ENCODE peak calls at places on chromosome 22, in six cellular contexts. One of them, this sample, is unnamed.

GRCh38 chr22:36481393-36482168 is at the start of gene TXN2:
- DNase-seq in amniotic epithelial cell: peak
- DNase-seq in left colon: peak
- DNase-seq in iPS-NIHi11: peak
- DNase-seq in endothelial cell of umbilical vein: peak
- DNase-seq in activated T-helper 1 cell treated with anti-CD3 and anti-CD28 coated beads, Interleukin-2, amount 50 U/mL, for 16 hours: peak
- DNase-seq in this sample: peak

GRCh38 chr22:29308791-29309262 is 2.4 kb downstream of the GAS2L1 start:
- DNase-seq in iPS-NIHi11: no peak
- DNase-seq in endothelial cell of umbilical vein: peak
- DNase-seq in left colon: no peak
- DNase-seq in amniotic epithelial cell: peak
- DNase-seq in activated T-helper 1 cell treated with anti-CD3 and anti-CD28 coated beads, Interleukin-2, amount 50 U/mL, for 16 hours: no peak
- DNase-seq in this sample: no peak

GRCh38 chr22:46092646-46093410 is 57.5 kb upstream of the PPARA start:
- DNase-seq in amniotic epithelial cell: no peak
- DNase-seq in endothelial cell of umbilical vein: no peak
- DNase-seq in iPS-NIHi11: no peak
- DNase-seq in left colon: no peak
- DNase-seq in activated T-helper 1 cell treated with anti-CD3 and anti-CD28 coated beads, Interleukin-2, amount 50 U/mL, for 16 hours: no peak
- DNase-seq in this sample: no peak

GRCh38 chr22:30474683-30475424 is 3.0 kb upstream of the SEC14L3 start:
- DNase-seq in activated T-helper 1 cell treated with anti-CD3 and anti-CD28 coated beads, Interleukin-2, amount 50 U/mL, for 16 hours: no peak
- DNase-seq in left colon: no peak
- DNase-seq in endothelial cell of umbilical vein: no peak
- DNase-seq in iPS-NIHi11: peak
- DNase-seq in amniotic epithelial cell: peak
- DNase-seq in this sample: peak

GRCh38 chr22:29816539-29816938 is 21.5 kb downstream of the ASCC2 start:
- DNase-seq in activated T-helper 1 cell treated with anti-CD3 and anti-CD28 coated beads, Interleukin-2, amount 50 U/mL, for 16 hours: no peak
- DNase-seq in amniotic epithelial cell: no peak
- DNase-seq in endothelial cell of umbilical vein: no peak
- DNase-seq in left colon: no peak
- DNase-seq in iPS-NIHi11: no peak
- DNase-seq in this sample: no peak

GRCh38 chr22:30223303-30223702 is 23.3 kb downstream of the LIF start:
- DNase-seq in left colon: no peak
- DNase-seq in iPS-NIHi11: no peak
- DNase-seq in amniotic epithelial cell: no peak
- DNase-seq in endothelial cell of umbilical vein: no peak
- DNase-seq in activated T-helper 1 cell treated with anti-CD3 and anti-CD28 coated beads, Interleukin-2, amount 50 U/mL, for 16 hours: no peak
- DNase-seq in this sample: no peak

GRCh38 chr22:23376256-23376655 is 195.9 kb downstream of the BCR start:
- DNase-seq in activated T-helper 1 cell treated with anti-CD3 and anti-CD28 coated beads, Interleukin-2, amount 50 U/mL, for 16 hours: no peak
- DNase-seq in left colon: no peak
- DNase-seq in iPS-NIHi11: peak
- DNase-seq in amniotic epithelial cell: no peak
- DNase-seq in endothelial cell of umbilical vein: peak
- DNase-seq in this sample: no peak

GRCh38 chr22:41913842-41914534 is 886 bp downstream of the SHISA8 start:
- DNase-seq in iPS-NIHi11: peak
- DNase-seq in left colon: no peak
- DNase-seq in amniotic epithelial cell: no peak
- DNase-seq in activated T-helper 1 cell treated with anti-CD3 and anti-CD28 coated beads, Interleukin-2, amount 50 U/mL, for 16 hours: no peak
- DNase-seq in endothelial cell of umbilical vein: no peak
- DNase-seq in this sample: no peak

GRCh38 chr22:46121523-46122287 is 28.6 kb upstream of the PPARA start:
- DNase-seq in amniotic epithelial cell: no peak
- DNase-seq in left colon: no peak
- DNase-seq in activated T-helper 1 cell treated with anti-CD3 and anti-CD28 coated beads, Interleukin-2, amount 50 U/mL, for 16 hours: no peak
- DNase-seq in endothelial cell of umbilical vein: no peak
- DNase-seq in iPS-NIHi11: no peak
- DNase-seq in this sample: no peak

GRCh38 chr22:19430890-19431541 is 517 bp downstream of the HIRA start:
- DNase-seq in amniotic epithelial cell: peak
- DNase-seq in iPS-NIHi11: peak
- DNase-seq in endothelial cell of umbilical vein: peak
- DNase-seq in activated T-helper 1 cell treated with anti-CD3 and anti-CD28 coated beads, Interleukin-2, amount 50 U/mL, for 16 hours: no peak
- DNase-seq in left colon: peak
- DNase-seq in this sample: peak

GRCh38 chr22:20031732-20032406 is 11.0 kb downstream of the TANGO2 start:
- DNase-seq in endothelial cell of umbilical vein: no peak
- DNase-seq in activated T-helper 1 cell treated with anti-CD3 and anti-CD28 coated beads, Interleukin-2, amount 50 U/mL, for 16 hours: no peak
- DNase-seq in iPS-NIHi11: peak
- DNase-seq in amniotic epithelial cell: no peak
- DNase-seq in left colon: peak
- DNase-seq in this sample: peak

GRCh38 chr22:44542561-44543222 is 44.7 kb upstream of the RTL6 start:
- DNase-seq in iPS-NIHi11: no peak
- DNase-seq in activated T-helper 1 cell treated with anti-CD3 and anti-CD28 coated beads, Interleukin-2, amount 50 U/mL, for 16 hours: no peak
- DNase-seq in amniotic epithelial cell: no peak
- DNase-seq in left colon: no peak
- DNase-seq in endothelial cell of umbilical vein: no peak
- DNase-seq in this sample: no peak

GRCh38 chr22:39013923-39014722 is at the start of gene APOBEC3C:
- DNase-seq in amniotic epithelial cell: peak
- DNase-seq in endothelial cell of umbilical vein: peak
- DNase-seq in left colon: peak
- DNase-seq in activated T-helper 1 cell treated with anti-CD3 and anti-CD28 coated beads, Interleukin-2, amount 50 U/mL, for 16 hours: peak
- DNase-seq in iPS-NIHi11: peak
- DNase-seq in this sample: peak

GRCh38 chr22:32971252-32971651 is 86.9 kb downstream of the SYN3 start:
- DNase-seq in amniotic epithelial cell: no peak
- DNase-seq in left colon: no peak
- DNase-seq in iPS-NIHi11: no peak
- DNase-seq in activated T-helper 1 cell treated with anti-CD3 and anti-CD28 coated beads, Interleukin-2, amount 50 U/mL, for 16 hours: no peak
- DNase-seq in endothelial cell of umbilical vein: no peak
- DNase-seq in this sample: no peak

GRCh38 chr22:20565079-20565734 is 57.8 kb downstream of the MED15 start:
- DNase-seq in left colon: peak
- DNase-seq in iPS-NIHi11: no peak
- DNase-seq in endothelial cell of umbilical vein: no peak
- DNase-seq in amniotic epithelial cell: peak
- DNase-seq in activated T-helper 1 cell treated with anti-CD3 and anti-CD28 coated beads, Interleukin-2, amount 50 U/mL, for 16 hours: no peak
- DNase-seq in this sample: no peak

GRCh38 chr22:20852076-20852475 is 6.5 kb downstream of the PI4KA start:
- DNase-seq in activated T-helper 1 cell treated with anti-CD3 and anti-CD28 coated beads, Interleukin-2, amount 50 U/mL, for 16 hours: no peak
- DNase-seq in left colon: no peak
- DNase-seq in iPS-NIHi11: no peak
- DNase-seq in amniotic epithelial cell: no peak
- DNase-seq in endothelial cell of umbilical vein: no peak
- DNase-seq in this sample: no peak

GRCh38 chr22:49322861-49323622 is 504.6 kb downstream of the BRD1 start:
- DNase-seq in amniotic epithelial cell: no peak
- DNase-seq in iPS-NIHi11: no peak
- DNase-seq in left colon: no peak
- DNase-seq in activated T-helper 1 cell treated with anti-CD3 and anti-CD28 coated beads, Interleukin-2, amount 50 U/mL, for 16 hours: no peak
- DNase-seq in endothelial cell of umbilical vein: no peak
- DNase-seq in this sample: peak

GRCh38 chr22:46587492-46588278 is 32.5 kb upstream of the GRAMD4 start:
- DNase-seq in left colon: peak
- DNase-seq in amniotic epithelial cell: no peak
- DNase-seq in endothelial cell of umbilical vein: no peak
- DNase-seq in activated T-helper 1 cell treated with anti-CD3 and anti-CD28 coated beads, Interleukin-2, amount 50 U/mL, for 16 hours: no peak
- DNase-seq in iPS-NIHi11: no peak
- DNase-seq in this sample: no peak

GRCh38 chr22:42697542-42698013 is 23.1 kb downstream of the A4GALT start:
- DNase-seq in activated T-helper 1 cell treated with anti-CD3 and anti-CD28 coated beads, Interleukin-2, amount 50 U/mL, for 16 hours: no peak
- DNase-seq in left colon: peak
- DNase-seq in amniotic epithelial cell: peak
- DNase-seq in iPS-NIHi11: peak
- DNase-seq in endothelial cell of umbilical vein: peak
- DNase-seq in this sample: peak

GRCh38 chr22:46376908-46377565 is 41.5 kb downstream of the TRMU start:
- DNase-seq in iPS-NIHi11: no peak
- DNase-seq in activated T-helper 1 cell treated with anti-CD3 and anti-CD28 coated beads, Interleukin-2, amount 50 U/mL, for 16 hours: no peak
- DNase-seq in amniotic epithelial cell: no peak
- DNase-seq in endothelial cell of umbilical vein: no peak
- DNase-seq in left colon: no peak
- DNase-seq in this sample: no peak

GRCh38 chr22:48268771-48269552 is 1506.5 kb downstream of the TBC1D22A start:
- DNase-seq in iPS-NIHi11: no peak
- DNase-seq in amniotic epithelial cell: no peak
- DNase-seq in endothelial cell of umbilical vein: no peak
- DNase-seq in activated T-helper 1 cell treated with anti-CD3 and anti-CD28 coated beads, Interleukin-2, amount 50 U/mL, for 16 hours: no peak
- DNase-seq in left colon: no peak
- DNase-seq in this sample: no peak

GRCh38 chr22:35914665-35915476 is 113.8 kb downstream of the RBFOX2 start:
- DNase-seq in left colon: peak
- DNase-seq in activated T-helper 1 cell treated with anti-CD3 and anti-CD28 coated beads, Interleukin-2, amount 50 U/mL, for 16 hours: no peak
- DNase-seq in endothelial cell of umbilical vein: peak
- DNase-seq in iPS-NIHi11: peak
- DNase-seq in amniotic epithelial cell: peak
- DNase-seq in this sample: peak

GRCh38 chr22:45263790-45264269 is 20.9 kb upstream of the UPK3A start:
- DNase-seq in activated T-helper 1 cell treated with anti-CD3 and anti-CD28 coated beads, Interleukin-2, amount 50 U/mL, for 16 hours: no peak
- DNase-seq in endothelial cell of umbilical vein: peak
- DNase-seq in iPS-NIHi11: peak
- DNase-seq in amniotic epithelial cell: peak
- DNase-seq in left colon: peak
- DNase-seq in this sample: peak

GRCh38 chr22:50684986-50685385 is 12.4 kb downstream of the SHANK3 start:
- DNase-seq in left colon: peak
- DNase-seq in activated T-helper 1 cell treated with anti-CD3 and anti-CD28 coated beads, Interleukin-2, amount 50 U/mL, for 16 hours: no peak
- DNase-seq in iPS-NIHi11: no peak
- DNase-seq in amniotic epithelial cell: peak
- DNase-seq in endothelial cell of umbilical vein: peak
- DNase-seq in this sample: peak

GRCh38 chr22:43921361-43921760 is 2.2 kb upstream of the PNPLA3 start:
- DNase-seq in left colon: no peak
- DNase-seq in activated T-helper 1 cell treated with anti-CD3 and anti-CD28 coated beads, Interleukin-2, amount 50 U/mL, for 16 hours: no peak
- DNase-seq in amniotic epithelial cell: peak
- DNase-seq in endothelial cell of umbilical vein: no peak
- DNase-seq in iPS-NIHi11: no peak
- DNase-seq in this sample: no peak

GRCh38 chr22:22996511-22997261 is 73.6 kb upstream of the GNAZ start:
- DNase-seq in endothelial cell of umbilical vein: no peak
- DNase-seq in iPS-NIHi11: no peak
- DNase-seq in activated T-helper 1 cell treated with anti-CD3 and anti-CD28 coated beads, Interleukin-2, amount 50 U/mL, for 16 hours: no peak
- DNase-seq in amniotic epithelial cell: no peak
- DNase-seq in left colon: no peak
- DNase-seq in this sample: no peak

GRCh38 chr22:27231266-27231665 is 570.3 kb downstream of the MN1 start:
- DNase-seq in left colon: no peak
- DNase-seq in amniotic epithelial cell: no peak
- DNase-seq in activated T-helper 1 cell treated with anti-CD3 and anti-CD28 coated beads, Interleukin-2, amount 50 U/mL, for 16 hours: no peak
- DNase-seq in iPS-NIHi11: no peak
- DNase-seq in endothelial cell of umbilical vein: no peak
- DNase-seq in this sample: no peak

GRCh38 chr22:50281957-50282356 is 11.8 kb upstream of the MAPK11 start:
- DNase-seq in iPS-NIHi11: no peak
- DNase-seq in left colon: no peak
- DNase-seq in activated T-helper 1 cell treated with anti-CD3 and anti-CD28 coated beads, Interleukin-2, amount 50 U/mL, for 16 hours: no peak
- DNase-seq in endothelial cell of umbilical vein: no peak
- DNase-seq in amniotic epithelial cell: no peak
- DNase-seq in this sample: peak